ENCODE peak calls at places on chromosomes 13 and 19, in nine cellular contexts. A, N, G, L, D, R, Q, I and K are unnamed samples.

GRCh38 chr13:67013709-67014108 is 216.4 kb downstream of the PCDH9 start:
- DNase-seq in G (no peak), I (no peak), L (no peak), Q (no peak), D (no peak), R (no peak), N (no peak), A (no peak), K (no peak)

GRCh38 chr19:58033741-58034475 is at the start of gene ZSCAN1:
- DNase-seq in N (no peak), Q (peak; percentile 79), D (peak; percentile 67), I (peak; percentile 93), A (peak; percentile 96), G (peak; percentile 15), R (peak; percentile 94), L (peak; percentile 93), K (no peak)

GRCh38 chr13:97386832-97387486 is 47.0 kb upstream of the RAP2A start:
- DNase-seq in Q (no peak), G (no peak), I (no peak), L (no peak), A (peak; percentile 66), D (no peak), N (no peak), R (no peak), K (no peak)

GRCh38 chr13:112007191-112007590 is 59.8 kb upstream of the SOX1 start:
- DNase-seq in G (no peak), L (no peak), Q (no peak), R (no peak), A (no peak), D (no peak), I (no peak), N (no peak), K (peak; percentile 18)

GRCh38 chr13:45820106-45820838 is 31.3 kb downstream of the SIAH3 start:
- DNase-seq in L (no peak), A (no peak), G (no peak), D (no peak), R (no peak), N (no peak), Q (no peak), I (no peak), K (peak; percentile 54)

GRCh38 chr19:5001547-5002131 is 32.7 kb downstream of the KDM4B start:
- DNase-seq in L (no peak), R (no peak), I (no peak), N (peak; percentile 51), Q (no peak), D (no peak), A (no peak), G (peak; percentile 49), K (no peak)

GRCh38 chr19:48279747-48280146 is 9.9 kb downstream of the ZNF114 start:
- DNase-seq in I (no peak), G (no peak), N (no peak), L (no peak), D (no peak), R (no peak), A (no peak), Q (peak; percentile 42), K (no peak)

GRCh38 chr13:99386911-99387788 is 80.0 kb upstream of the GPR183 start:
- DNase-seq in L (no peak), G (peak; percentile 33), D (no peak), A (peak; percentile 80), N (peak; percentile 29), I (no peak), Q (no peak), R (no peak), K (peak; percentile 79)

GRCh38 chr13:59696229-59696628 is 467.5 kb downstream of the DIAPH3 start:
- DNase-seq in D (no peak), N (no peak), A (no peak), Q (no peak), I (no peak), R (no peak), G (no peak), L (no peak), K (no peak)

GRCh38 chr19:29002336-29002735 is 210.6 kb downstream of the UQCRFS1 start:
- DNase-seq in Q (no peak), A (no peak), L (no peak), I (no peak), G (no peak), N (no peak), R (no peak), D (no peak), K (no peak)

GRCh38 chr13:75511226-75511625 is 26.4 kb downstream of the COMMD6 start:
- DNase-seq in A (no peak), N (no peak), R (no peak), G (no peak), D (no peak), L (no peak), I (no peak), Q (no peak), K (no peak)

GRCh38 chr19:56167064-56167578 is 8.7 kb upstream of the GALP start:
- DNase-seq in I (no peak), N (no peak), R (no peak), L (no peak), Q (no peak), A (no peak), G (no peak), D (no peak), K (no peak)

GRCh38 chr19:18322318-18322758 is 538 bp downstream of the LSM4 start:
- DNase-seq in I (no peak), D (no peak), L (peak; percentile 51), N (peak; percentile 66), G (peak; percentile 34), R (no peak), Q (peak; percentile 59), A (no peak), K (no peak)

GRCh38 chr19:31459430-31459829 is 110.2 kb upstream of the TSHZ3 start:
- DNase-seq in A (no peak), R (no peak), G (no peak), N (no peak), Q (no peak), L (no peak), I (no peak), D (no peak), K (no peak)

GRCh38 chr13:42971670-42972355 is 20.2 kb downstream of the EPSTI1 start:
- DNase-seq in R (peak; percentile 39), G (no peak), L (no peak), A (no peak), D (no peak), Q (no peak), N (no peak), I (no peak), K (no peak)

DNA sequence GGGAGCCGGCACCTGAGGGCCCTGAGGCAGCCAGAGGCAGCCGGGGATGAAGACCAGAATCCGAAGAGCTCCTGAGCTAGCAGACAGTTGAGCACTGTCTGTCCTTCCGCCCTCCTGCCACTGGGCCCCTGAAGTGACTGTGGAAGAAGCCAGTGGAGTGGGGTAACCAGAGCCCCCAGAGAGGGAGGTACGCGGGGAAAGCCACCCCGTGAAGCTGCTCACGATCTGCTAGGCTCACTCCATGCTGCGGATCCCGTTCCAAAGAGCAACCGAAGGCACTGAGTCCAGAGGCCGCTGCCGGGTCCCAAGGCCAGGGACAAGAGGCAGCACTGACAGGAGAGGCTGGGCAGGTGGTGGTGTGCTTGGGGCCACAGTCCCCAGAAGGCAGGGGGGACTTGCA is 6.6 kb downstream of the IZUMO4 start:
- DNase-seq in L (no peak), G (no peak), A (no peak), D (no peak), I (no peak), Q (no peak), R (no peak), N (no peak), K (no peak)
- H3K27ac ChIP-seq in L (no peak overlapping the region), G (no peak overlapping the region), A (no peak overlapping the region), D (no peak overlapping the region), I (no peak overlapping the region), Q (no peak overlapping the region), R (no peak overlapping the region), N (no peak overlapping the region), K (no peak overlapping the region)

DNA sequence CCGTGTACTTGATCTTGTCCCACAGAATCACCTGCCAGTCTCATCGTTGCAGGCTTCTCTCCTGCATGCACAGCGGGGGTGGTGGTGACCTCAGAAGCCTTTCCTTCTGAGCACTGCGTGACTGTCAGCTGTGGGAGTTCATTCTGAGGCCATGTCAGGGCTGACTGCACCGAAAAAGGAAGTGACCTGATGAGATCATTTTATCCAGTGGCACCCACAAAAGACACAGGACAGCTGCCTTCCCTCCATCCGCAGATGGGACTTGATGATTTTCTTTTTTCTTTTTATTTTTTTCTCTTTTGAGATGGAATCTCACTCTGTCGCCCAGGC is 89.7 kb downstream of the RAB20 start:
- DNase-seq in A (peak; percentile 86), N (no peak), Q (peak; percentile 69), I (peak; percentile 25), L (peak; percentile 64), D (no peak), G (no peak), R (no peak), K (no peak)
- TF ChIP-seq POLR2A in A (no peak), N (no peak), Q (no peak), I (no peak), L (no peak), D (no peak), G (no peak), R (no peak), K (no peak)

GRCh38 chr13:31090921-31091624 is 70.6 kb downstream of the HSPH1 start:
- DNase-seq in D (no peak), N (no peak), G (peak; percentile 70), L (no peak), A (no peak), I (no peak), Q (no peak), R (no peak), K (no peak)

GRCh38 chr13:31090096-31090495 is 71.6 kb downstream of the HSPH1 start:
- DNase-seq in I (no peak), R (no peak), N (no peak), D (no peak), G (no peak), Q (no peak), A (no peak), L (no peak), K (no peak)

GRCh38 chr13:31089649-31090048 is 72.1 kb downstream of the HSPH1 start:
- DNase-seq in D (no peak), A (no peak), L (no peak), G (no peak), N (no peak), Q (no peak), R (no peak), I (no peak), K (no peak)

GRCh38 chr13:31092631-31093030 is 69.1 kb downstream of the HSPH1 start:
- DNase-seq in R (no peak), N (no peak), G (no peak), A (no peak), L (no peak), Q (no peak), I (no peak), D (no peak), K (no peak)

GRCh38 chr13:31088826-31089420 is 72.8 kb downstream of the HSPH1 start:
- DNase-seq in A (no peak), G (no peak), R (no peak), Q (no peak), N (no peak), L (no peak), I (no peak), D (no peak), K (no peak)
- H3K27ac ChIP-seq in A (no peak overlapping the region), G (no peak overlapping the region), R (no peak overlapping the region), Q (no peak overlapping the region), N (no peak overlapping the region), L (no peak overlapping the region), I (no peak overlapping the region), D (no peak overlapping the region), K (no peak overlapping the region)

DNA sequence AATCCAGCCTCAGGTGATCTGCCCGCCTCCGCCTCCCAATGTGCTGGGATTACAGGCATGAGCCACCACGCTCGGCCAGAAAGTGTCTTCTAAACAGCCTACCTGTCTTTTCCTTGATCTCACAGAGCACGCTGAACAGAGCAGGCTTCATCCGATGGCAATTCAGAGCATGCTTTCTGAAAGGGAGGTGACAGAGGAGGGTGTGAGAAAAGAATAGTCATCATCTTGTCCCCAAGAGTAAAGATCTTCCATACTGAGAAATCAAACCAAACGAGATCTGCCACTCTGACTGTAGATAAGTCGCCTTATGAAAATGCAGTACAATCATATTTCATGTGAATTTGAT is 19.3 kb downstream of the PBX4 start:
- DNase-seq in G (no peak), D (no peak), Q (no peak), I (no peak), A (no peak), N (no peak), L (no peak), R (no peak), K (no peak)
- TF ChIP-seq POLR2A in G (no peak), D (no peak), Q (no peak), I (no peak), A (no peak), N (no peak), L (no peak), R (no peak), K (no peak)